ENCODE peak calls at places on chromosomes 11 and 22, in ten cellular contexts. J is psoas muscle; T is pancreas; G is tibial nerve; L is ovary; O is thoracic aorta; W is AG04450; N is CD4-positive, alpha-beta T cell; V is A549; K is suprapubic skin. X is an unnamed sample. For H3K9me3, the result is how much of the 10 kb centered on the place peaks cover.

GRCh38 chr11:86291466-86292262 is 10.4 kb upstream of the HIKESHI start:
- DNase-seq in N (peak), W (no peak), O (no peak), J (no peak), L (peak), G (peak), V (peak), T (peak), K (no peak), X (peak)

GRCh38 chr11:27621440-27622161 is 78.7 kb downstream of the BDNF start:
- DNase-seq in L (peak), W (no peak), V (no peak), K (no peak), N (no peak), J (no peak), O (no peak), T (no peak), G (no peak), X (no peak)

GRCh38 chr22:40385041-40385782 is 14.8 kb downstream of the SGSM3 start:
- DNase-seq in G (no peak), W (no peak), K (no peak), V (no peak), N (peak), L (no peak), O (no peak), T (no peak), J (no peak), X (no peak)

GRCh38 chr11:114243461-114244372 is 52.5 kb upstream of the NNMT start:
- DNase-seq in G (no peak), J (peak), O (no peak), L (no peak), W (no peak), N (no peak), K (peak), V (no peak), T (no peak), X (no peak)

GRCh38 chr11:70424765-70425164 is 26.4 kb downstream of the CTTN start:
- DNase-seq in L (no peak), J (peak), N (no peak), T (no peak), K (no peak), G (no peak), O (no peak), V (no peak), W (no peak), X (no peak)

GRCh38 chr11:57316017-57316416 is 8.7 kb downstream of the TNKS1BP1 start:
- DNase-seq in W (no peak), L (no peak), V (no peak), G (no peak), J (peak), O (no peak), K (no peak), T (no peak), N (no peak), X (no peak)

GRCh38 chr11:96481204-96481603 is 91.4 kb downstream of the JRKL start:
- DNase-seq in N (no peak), V (no peak), G (no peak), L (no peak), O (no peak), J (no peak), W (no peak), T (no peak), K (no peak), X (no peak)

GRCh38 chr11:69640995-69641581 is at the start of gene CCND1:
- DNase-seq in T (peak), O (peak), W (peak), J (peak), V (peak), G (peak), L (no peak), K (no peak), N (peak), X (no peak)

GRCh38 chr11:124752471-124753100 is 531 bp upstream of the VSIG2 start:
- DNase-seq in T (no peak), K (no peak), V (no peak), J (no peak), L (no peak), O (no peak), N (no peak), W (no peak), G (no peak), X (no peak)

GRCh38 chr11:57482782-57483569 is 22.6 kb downstream of the RTN4RL2 start:
- DNase-seq in O (no peak), V (peak), J (peak), W (no peak), N (peak), T (peak), L (peak), G (no peak), K (no peak), X (peak)

GRCh38 chr22:38397189-38398097 is 57.6 kb downstream of the KCNJ4 start:
- DNase-seq in T (peak), V (peak), K (peak), O (no peak), L (peak), W (no peak), N (no peak), G (peak), J (no peak), X (peak)

GRCh38 chr11:289145-289705 is 299 bp downstream of the PGGHG start:
- DNase-seq in W (no peak), J (peak), G (no peak), L (peak), T (peak), V (no peak), O (no peak), K (peak), N (peak), X (peak)

GRCh38 chr11:14380947-14381555 is 22.1 kb upstream of the RRAS2 start:
- DNase-seq in L (peak), K (peak), W (no peak), G (peak), T (peak), N (peak), V (peak), J (peak), O (no peak), X (peak)

GRCh38 chr22:39133871-39134270 is 18.6 kb downstream of the CBX7 start:
- DNase-seq in G (no peak), J (peak), T (no peak), V (no peak), W (no peak), O (no peak), K (no peak), N (no peak), L (no peak), X (no peak)

GRCh38 chr11:86955674-86956522 is 703 bp upstream of the FZD4 start:
- DNase-seq in T (peak), L (peak), V (peak), N (no peak), K (peak), W (no peak), G (peak), O (peak), J (peak), X (no peak)

GRCh38 chr11:3130269-3131071 is 34.6 kb downstream of the OSBPL5 start:
- DNase-seq in W (no peak), T (peak), G (no peak), N (no peak), O (no peak), K (peak), J (peak), V (peak), L (no peak), X (no peak)

GRCh38 chr11:115819014-115819413 is 314.8 kb upstream of the CADM1 start:
- DNase-seq in W (peak), L (no peak), K (no peak), N (no peak), J (no peak), T (no peak), O (no peak), V (no peak), G (no peak), X (no peak)

GRCh38 chr22:29587938-29588699 is 7.2 kb upstream of the NIPSNAP1 start:
- DNase-seq in V (peak), L (no peak), N (no peak), K (no peak), G (no peak), O (no peak), T (no peak), J (no peak), W (peak), X (no peak)

GRCh38 chr22:38202437-38203089 is 769 bp downstream of the MAFF start:
- DNase-seq in T (peak), V (peak), J (peak), L (peak), W (peak), O (peak), G (peak), N (peak), K (peak), X (peak)

GRCh38 chr11:134339756-134340155 is 8.0 kb downstream of the GLB1L2 start:
- DNase-seq in V (no peak), J (no peak), L (no peak), W (no peak), K (no peak), T (no peak), N (no peak), O (no peak), G (no peak), X (no peak)

GRCh38 chr11:82701847-82702520 is 31.7 kb downstream of the FAM181B start:
- DNase-seq in O (no peak), K (no peak), N (no peak), G (peak), V (peak), J (no peak), T (no peak), W (no peak), L (no peak), X (no peak)

GRCh38 chr22:37368058-37368457 is 59.2 kb downstream of the ELFN2 start:
- DNase-seq in W (no peak), N (no peak), G (no peak), K (no peak), V (no peak), O (no peak), J (no peak), T (no peak), L (no peak), X (no peak)

GRCh38 chr11:124644426-124645280 is 22.0 kb downstream of the TBRG1 start:
- DNase-seq in K (peak), J (peak), O (no peak), L (peak), W (no peak), N (no peak), G (peak), T (peak), V (peak), X (no peak)

GRCh38 chr22:21643533-21644357 is 1.6 kb downstream of the SDF2L1 start:
- DNase-seq in L (no peak), W (no peak), O (no peak), J (no peak), K (no peak), G (no peak), T (no peak), N (no peak), V (no peak), X (no peak)

GRCh38 chr22:20566420-20567260 is 59.2 kb downstream of the MED15 start:
- DNase-seq in J (peak), T (peak), V (peak), N (peak), L (peak), O (no peak), K (peak), W (no peak), G (peak), X (peak)

GRCh38 chr11:124113890-124114289 is 1.4 kb upstream of the VWA5A start:
- DNase-seq in N (no peak), V (no peak), W (no peak), L (no peak), J (no peak), T (no peak), G (no peak), K (no peak), O (no peak), X (no peak)

GRCh38 chr11:77019976-77020591 is 14.1 kb upstream of the B3GNT6 start:
- DNase-seq in G (no peak), T (no peak), J (no peak), O (no peak), K (no peak), N (no peak), W (no peak), L (no peak), V (peak), X (no peak)

DNA sequence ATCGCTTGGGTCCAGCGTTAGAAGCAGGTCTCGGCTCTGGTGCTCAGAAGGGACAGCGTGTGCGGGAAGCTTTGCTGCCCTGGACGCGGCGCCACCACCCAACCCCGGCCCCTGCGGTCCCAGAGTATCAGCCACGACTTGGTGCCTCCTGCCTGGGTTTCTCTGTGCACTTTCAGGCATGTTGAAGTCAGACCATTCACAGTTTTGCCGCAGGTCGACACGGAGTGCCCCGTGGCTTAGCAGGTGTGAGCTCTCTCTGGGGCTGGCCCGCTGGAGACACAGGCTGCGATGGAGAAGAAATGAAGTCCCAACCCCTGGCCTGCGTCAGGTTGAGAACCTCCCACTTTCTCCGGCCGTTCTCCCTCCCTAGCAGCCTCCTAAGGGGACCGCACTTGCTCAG is 494.5 kb downstream of the BRD1 start:
- DNase-seq in L (no peak), O (no peak), W (no peak), N (no peak), V (no peak), G (no peak), K (no peak), J (peak), T (no peak), X (no peak)
- H3K9me3 ChIP-seq in L (under half), O (under half), W (half or more), N (under half), V (under half), G (under half), K (under half), J (under half), T (under half), X (under half)

GRCh38 chr11:94144233-94144632 is 15.6 kb downstream of the PANX1 start:
- DNase-seq in G (no peak), T (no peak), O (no peak), N (no peak), K (no peak), V (no peak), J (no peak), L (no peak), W (no peak), X (no peak)

GRCh38 chr11:94145916-94146315 is 17.3 kb downstream of the PANX1 start:
- DNase-seq in J (no peak), L (no peak), G (no peak), K (no peak), N (no peak), T (no peak), W (no peak), O (no peak), V (no peak), X (no peak)

GRCh38 chr11:94144664-94145063 is 16.0 kb downstream of the PANX1 start:
- DNase-seq in O (no peak), J (no peak), T (no peak), N (no peak), G (no peak), W (no peak), L (no peak), V (no peak), K (no peak), X (no peak)

GRCh38 chr11:94147433-94147845 is 18.8 kb downstream of the PANX1 start:
- DNase-seq in O (no peak), W (no peak), N (no peak), L (no peak), G (no peak), K (no peak), J (no peak), V (no peak), T (no peak), X (no peak)

DNA sequence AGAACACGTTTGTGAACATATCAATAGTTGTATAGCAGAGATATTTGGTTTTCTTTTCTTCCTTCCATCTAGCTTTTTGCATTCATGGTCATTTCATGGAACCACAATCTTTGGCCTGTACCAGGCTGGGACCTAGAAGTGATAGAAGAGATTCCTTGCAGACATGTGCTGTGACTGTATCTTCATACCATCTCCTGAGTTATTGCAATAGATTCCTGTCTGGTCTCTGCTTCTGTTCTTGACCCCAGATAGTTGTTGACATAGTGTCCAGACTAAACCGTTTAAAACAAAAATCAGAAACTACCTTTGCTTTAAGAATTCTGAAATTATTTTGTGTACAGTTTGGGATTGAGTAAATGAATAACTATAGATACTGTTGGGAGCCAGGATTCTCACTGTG is 16.8 kb downstream of the PANX1 start:
- DNase-seq in V (no peak), O (no peak), L (no peak), K (no peak), W (no peak), G (no peak), N (no peak), T (no peak), J (no peak), X (no peak)
- H3K9me3 ChIP-seq in V (under half), O (under half), L (under half), K (under half), W (under half), G (under half), N (under half), T (under half), J (under half), X (under half)

GRCh38 chr11:99535406-99535805 is 514.7 kb downstream of the CNTN5 start:
- DNase-seq in W (no peak), T (no peak), V (no peak), N (no peak), G (no peak), L (no peak), K (no peak), O (no peak), J (no peak), X (no peak)

GRCh38 chr11:99534812-99535211 is 514.1 kb downstream of the CNTN5 start:
- DNase-seq in K (no peak), V (no peak), J (no peak), N (no peak), T (no peak), W (peak), O (no peak), G (no peak), L (no peak), X (no peak)

GRCh38 chr11:99535819-99536218 is 515.1 kb downstream of the CNTN5 start:
- DNase-seq in T (no peak), V (no peak), J (no peak), O (no peak), K (no peak), G (no peak), L (no peak), N (no peak), W (no peak), X (no peak)

GRCh38 chr11:99531468-99531867 is 510.7 kb downstream of the CNTN5 start:
- DNase-seq in N (no peak), K (no peak), V (no peak), T (no peak), W (no peak), G (no peak), L (no peak), O (no peak), J (no peak), X (no peak)
- H3K9me3 ChIP-seq in N (under half), K (under half), V (under half), T (under half), W (under half), G (under half), L (under half), O (under half), J (under half), X (under half)

GRCh38 chr22:17107547-17107810 is 13.7 kb downstream of the TMEM121B start:
- DNase-seq in K (no peak), W (no peak), J (no peak), T (no peak), O (no peak), G (no peak), V (no peak), L (no peak), N (no peak), X (no peak)

GRCh38 chr22:17106161-17106784 is 14.9 kb downstream of the TMEM121B start:
- DNase-seq in G (no peak), K (no peak), N (no peak), V (no peak), T (no peak), W (no peak), J (no peak), O (no peak), L (no peak), X (no peak)

GRCh38 chr22:17105143-17106129 is 15.7 kb downstream of the TMEM121B start:
- DNase-seq in W (no peak), T (no peak), O (no peak), G (no peak), J (no peak), K (no peak), N (no peak), V (no peak), L (no peak), X (no peak)

GRCh38 chr22:17108256-17109112 is 12.7 kb downstream of the TMEM121B start:
- DNase-seq in V (no peak), O (no peak), K (no peak), W (no peak), L (peak), N (no peak), J (no peak), T (no peak), G (no peak), X (no peak)

GRCh38 chr22:17106785-17107546 is 14.2 kb downstream of the TMEM121B start:
- DNase-seq in J (no peak), V (no peak), K (no peak), L (no peak), N (no peak), W (no peak), O (no peak), G (no peak), T (no peak), X (no peak)
- H3K9me3 ChIP-seq in J (under half), V (under half), K (under half), L (under half), N (under half), W (under half), O (under half), G (under half), T (under half), X (under half)

DNA sequence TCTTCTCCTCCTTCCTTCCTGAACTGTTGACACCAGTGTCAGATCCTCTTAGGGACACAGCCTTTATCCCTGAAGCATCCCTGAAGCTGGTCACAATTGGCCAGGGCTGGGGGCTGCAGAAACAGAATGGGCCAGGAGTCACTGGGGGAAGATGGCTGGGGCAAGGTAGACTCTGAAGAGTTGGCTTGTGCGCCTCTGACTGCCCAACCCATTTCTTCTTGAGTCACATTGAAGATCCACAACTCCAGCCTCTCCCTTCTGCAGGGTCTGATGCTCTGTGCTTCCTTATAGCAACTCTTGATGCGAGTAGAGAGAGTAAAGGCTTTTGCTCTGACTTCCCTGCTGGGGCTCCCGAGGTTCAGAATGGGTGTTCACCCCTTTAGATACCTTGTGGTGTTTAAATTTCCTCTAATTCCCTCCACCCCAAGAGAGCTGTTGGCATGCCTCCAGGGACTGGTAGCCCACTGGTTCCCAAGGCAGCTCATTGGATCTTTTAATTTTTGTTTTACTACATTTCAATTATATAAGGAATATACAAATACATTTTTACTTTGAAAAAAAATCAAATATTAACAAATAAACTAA is 13.4 kb downstream of the PRDM11 start:
- DNase-seq in K (peak), V (no peak), O (no peak), J (no peak), G (no peak), N (no peak), W (no peak), L (no peak), T (no peak), X (no peak)
- H3K9me3 ChIP-seq in K (under half), V (under half), O (under half), J (under half), G (under half), N (under half), W (under half), L (under half), T (under half), X (under half)

DNA sequence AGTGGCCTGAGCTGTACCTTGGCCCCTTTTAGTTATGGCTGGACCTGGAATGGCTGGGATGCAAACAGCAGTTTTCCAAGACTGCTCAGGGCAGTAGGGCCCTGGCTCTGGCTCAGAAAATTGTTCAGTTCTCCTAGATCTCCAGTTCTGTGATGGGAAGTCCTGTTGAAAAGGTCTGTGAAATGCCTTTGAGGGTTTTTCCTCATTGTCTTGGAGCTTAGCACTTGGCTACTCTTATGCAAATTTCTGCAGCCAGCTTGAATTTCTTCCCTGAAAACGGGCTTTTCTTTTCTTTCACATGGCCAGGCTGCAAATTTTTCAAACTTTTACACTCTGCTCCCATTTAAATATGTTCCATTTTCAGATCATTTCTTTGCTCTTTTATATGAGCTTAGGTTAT is 33.2 kb downstream of the OR4A15 start:
- DNase-seq in O (no peak), G (no peak), L (no peak), N (no peak), K (no peak), J (no peak), V (no peak), W (no peak), T (no peak), X (no peak)
- H3K9me3 ChIP-seq in O (under half), G (under half), L (under half), N (under half), K (under half), J (under half), V (under half), W (under half), T (under half), X (under half)

GRCh38 chr11:103789957-103790356 is 246.5 kb upstream of the DDI1 start:
- DNase-seq in N (no peak), L (no peak), O (no peak), J (no peak), T (no peak), V (no peak), G (no peak), W (no peak), K (no peak), X (no peak)
- H3K9me3 ChIP-seq in N (under half), L (under half), O (under half), J (under half), T (under half), V (under half), G (under half), W (under half), K (under half), X (under half)